ENCODE peak calls at places on chromosomes 11 and 22, in ten cellular contexts. M, Q, S, U, E, B, P, V, X and Z are unnamed samples.

GRCh38 chr22:28791841-28792490 is 8.4 kb downstream of the XBP1 start:
- DNase-seq in X (no peak), V (no peak), B (no peak), Q (no peak), P (no peak), M (no peak), U (no peak), S (no peak), E (peak), Z (no peak)

GRCh38 chr11:73191151-73191550 is 26.9 kb upstream of the P2RY2 start:
- DNase-seq in S (no peak), X (no peak), M (no peak), B (no peak), E (no peak), P (no peak), Q (no peak), V (no peak), U (no peak), Z (no peak)

GRCh38 chr11:99893803-99894202 is 793.3 kb upstream of the ARHGAP42 start:
- DNase-seq in Q (peak), E (peak), S (no peak), B (peak), X (no peak), V (no peak), P (no peak), M (no peak), U (no peak), Z (no peak)

GRCh38 chr22:48887394-48888332 is 940.0 kb downstream of the BRD1 start:
- DNase-seq in B (no peak), V (no peak), U (no peak), E (no peak), X (no peak), M (no peak), Q (no peak), S (no peak), P (no peak), Z (no peak)

GRCh38 chr11:102252339-102252891 is 64.9 kb upstream of the BIRC3 start:
- DNase-seq in E (no peak), S (no peak), B (no peak), M (no peak), Q (no peak), V (no peak), P (no peak), X (no peak), U (no peak), Z (no peak)

GRCh38 chr11:12086271-12087074 is 23.9 kb upstream of the MICAL2 start:
- DNase-seq in U (no peak), B (no peak), E (peak), P (peak), S (no peak), M (peak), V (peak), Q (no peak), X (no peak), Z (peak)

GRCh38 chr11:125211191-125211953 is 46.8 kb downstream of the PKNOX2 start:
- DNase-seq in X (no peak), E (no peak), V (no peak), S (no peak), U (no peak), Q (no peak), B (no peak), P (peak), M (no peak), Z (no peak)

GRCh38 chr22:38569972-38570840 is at the start of gene DMC1:
- DNase-seq in P (peak), E (peak), X (peak), Q (peak), B (peak), M (peak), U (peak), S (peak), V (peak), Z (peak)

GRCh38 chr11:131504199-131504949 is 134.0 kb downstream of the NTM start:
- DNase-seq in B (no peak), S (no peak), E (no peak), Q (no peak), P (peak), V (peak), X (no peak), U (peak), M (no peak), Z (no peak)

GRCh38 chr11:109435121-109435742 is 13.2 kb downstream of the C11orf87 start:
- DNase-seq in Q (no peak), S (no peak), U (no peak), P (peak), M (no peak), X (no peak), B (no peak), E (no peak), V (no peak), Z (no peak)

GRCh38 chr11:64451856-64452255 is 92.9 kb downstream of the RPS6KA4 start:
- DNase-seq in U (no peak), B (no peak), S (no peak), M (no peak), X (no peak), Q (no peak), P (no peak), V (no peak), E (no peak), Z (no peak)

GRCh38 chr11:75790986-75791385 is 22.4 kb downstream of the DGAT2 start:
- DNase-seq in U (no peak), B (no peak), E (no peak), X (no peak), V (peak), Q (no peak), S (no peak), P (peak), M (no peak), Z (no peak)

GRCh38 chr11:46666982-46667590 is 33.3 kb downstream of the ARHGAP1 start:
- DNase-seq in Q (no peak), V (no peak), S (no peak), E (no peak), X (no peak), U (no peak), P (no peak), M (no peak), B (no peak), Z (no peak)

GRCh38 chr11:130918081-130918480 is 1.8 kb upstream of the SNX19 start:
- DNase-seq in X (no peak), Q (no peak), B (no peak), S (no peak), U (no peak), M (no peak), V (no peak), P (no peak), E (no peak), Z (no peak)

GRCh38 chr11:2740275-2740940 is 40.6 kb upstream of the KCNQ1OT1 start:
- DNase-seq in B (no peak), S (no peak), M (no peak), P (no peak), U (no peak), X (peak), V (no peak), E (no peak), Q (no peak), Z (no peak)

GRCh38 chr11:103494491-103494890 is 385.3 kb downstream of the DYNC2H1 start:
- DNase-seq in U (no peak), X (no peak), V (no peak), S (no peak), B (no peak), Q (no peak), E (no peak), M (no peak), P (peak), Z (no peak)

GRCh38 chr11:62566247-62566646 is 7.4 kb downstream of the EEF1G start:
- DNase-seq in P (no peak), M (no peak), V (no peak), X (no peak), B (no peak), Q (no peak), U (no peak), S (no peak), E (no peak), Z (no peak)

GRCh38 chr22:27022256-27022655 is 364.9 kb downstream of the MIAT start:
- DNase-seq in S (no peak), X (no peak), P (peak), E (no peak), U (no peak), M (no peak), V (peak), B (no peak), Q (no peak), Z (no peak)

GRCh38 chr11:22627421-22627820 is 1.8 kb upstream of the FANCF start:
- DNase-seq in Q (no peak), S (no peak), E (no peak), X (no peak), M (no peak), B (no peak), U (no peak), V (no peak), P (no peak), Z (no peak)

GRCh38 chr11:662689-663274 is 25.7 kb downstream of the DRD4 start:
- DNase-seq in U (peak), P (peak), B (no peak), X (peak), Q (peak), E (peak), V (peak), M (no peak), S (peak), Z (no peak)

GRCh38 chr22:17988800-17989513 is 35.4 kb downstream of the MICAL3 start:
- DNase-seq in V (no peak), P (no peak), U (no peak), X (no peak), S (no peak), B (no peak), Q (no peak), M (no peak), E (no peak), Z (no peak)

GRCh38 chr11:88208742-88209141 is 33.5 kb upstream of the RAB38 start:
- DNase-seq in B (no peak), Q (no peak), S (no peak), M (no peak), E (no peak), X (no peak), U (no peak), P (peak), V (no peak), Z (no peak)

GRCh38 chr11:11189501-11189900 is 163.5 kb downstream of the CSNK2A3 start:
- DNase-seq in V (no peak), X (no peak), E (no peak), Q (no peak), U (peak), B (no peak), S (no peak), M (no peak), P (no peak), Z (no peak)

GRCh38 chr11:70826541-70826943 is 425.8 kb downstream of the SHANK2 start:
- DNase-seq in P (peak), U (peak), B (peak), M (no peak), X (no peak), S (no peak), Q (peak), V (peak), E (no peak), Z (no peak)

GRCh38 chr11:102850973-102851745 is 7.8 kb upstream of the MMP3 start:
- DNase-seq in S (no peak), E (no peak), B (no peak), P (peak), U (no peak), V (peak), X (no peak), Q (no peak), M (no peak), Z (no peak)

GRCh38 chr11:14423633-14424032 is 64.7 kb upstream of the RRAS2 start:
- DNase-seq in V (peak), P (no peak), M (no peak), X (no peak), B (no peak), E (no peak), U (no peak), Q (no peak), S (no peak), Z (no peak)

GRCh38 chr11:65500262-65501004 is 1.6 kb downstream of the MALAT1 start:
- DNase-seq in Q (peak), B (no peak), U (no peak), E (peak), X (no peak), P (peak), M (no peak), V (peak), S (peak), Z (no peak)

GRCh38 chr22:35598396-35598710 is 18.8 kb downstream of the MB start:
- DNase-seq in S (no peak), P (no peak), B (no peak), U (no peak), M (no peak), V (no peak), X (no peak), Q (no peak), E (no peak), Z (no peak)

GRCh38 chr11:17703951-17704350 is 15.4 kb upstream of the MYOD1 start:
- DNase-seq in V (peak), M (no peak), B (no peak), E (peak), X (peak), Q (no peak), P (no peak), S (no peak), U (no peak), Z (no peak)

GRCh38 chr22:48299801-48300200 is 1527.9 kb downstream of the BRD1 start:
- DNase-seq in U (no peak), S (no peak), B (no peak), E (no peak), X (no peak), Q (no peak), M (peak), V (no peak), P (no peak), Z (no peak)

GRCh38 chr11:66336234-66337102 is at the start of gene RIN1:
- DNase-seq in U (peak), S (peak), E (peak), X (peak), M (peak), V (peak), B (peak), Q (peak), P (peak), Z (peak)

GRCh38 chr11:89201138-89201537 is 23.5 kb downstream of the TYR start:
- DNase-seq in U (no peak), Q (no peak), P (no peak), V (no peak), M (no peak), E (no peak), S (no peak), X (no peak), B (no peak), Z (no peak)

GRCh38 chr22:44707178-44707577 is 5.2 kb downstream of the PRR5 start:
- DNase-seq in M (no peak), Q (no peak), E (no peak), B (no peak), U (no peak), S (no peak), P (no peak), V (no peak), X (no peak), Z (no peak)

GRCh38 chr11:93577291-93577690 is 34.1 kb upstream of the SMCO4 start:
- DNase-seq in S (no peak), U (no peak), B (no peak), M (no peak), V (peak), X (no peak), P (no peak), Q (no peak), E (no peak), Z (no peak)